ENCODE peak calls at places on chromosomes 5 and 9, in four cellular contexts. E, F, S and I are unnamed samples.

GRCh38 chr9:6413365-6414263 is 615 bp downstream of the UHRF2 start:
- DNase-seq in E (peak; percentile 41), F (peak; percentile 59), S (peak; percentile 5), I (no peak)

GRCh38 chr9:129111143-129111761 is at the start of gene PTPA:
- DNase-seq in E (peak; percentile 95), F (peak; percentile 64), S (peak; percentile 80), I (peak; percentile 87)

GRCh38 chr9:18297532-18297872 is 176.5 kb upstream of the ADAMTSL1 start:
- DNase-seq in E (peak; percentile 63), F (no peak), S (no peak), I (no peak)

GRCh38 chr5:36301858-36302603 is at the start of gene RANBP3L:
- DNase-seq in E (peak; percentile 48), F (no peak), S (no peak), I (no peak)

GRCh38 chr5:155189981-155190380 is 176.4 kb downstream of the KIF4B start:
- DNase-seq in E (no peak), F (peak; percentile 87), S (no peak), I (no peak)

GRCh38 chr9:96418920-96419690 is 935 bp upstream of the ZNF367 start:
- DNase-seq in E (peak; percentile 75), F (peak; percentile 91), S (peak; percentile 49), I (peak; percentile 74)

GRCh38 chr9:115966660-115967059 is 186.9 kb upstream of the PAPPA start:
- DNase-seq in E (no peak), F (no peak), S (no peak), I (no peak)

GRCh38 chr5:158406884-158407790 is 548.2 kb upstream of the CLINT1 start:
- DNase-seq in E (no peak), F (no peak), S (no peak), I (no peak)

GRCh38 chr9:124017064-124017928 is 5.7 kb downstream of the LHX2 start:
- DNase-seq in E (no peak), F (no peak), S (no peak), I (no peak)

GRCh38 chr9:138058181-138058580 is 180.6 kb downstream of the CACNA1B start:
- DNase-seq in E (no peak), F (no peak), S (no peak), I (no peak)

GRCh38 chr5:173709145-173709544 is 92.7 kb upstream of the BOD1 start:
- DNase-seq in E (no peak), F (no peak), S (no peak), I (no peak)

GRCh38 chr5:61301820-61302563 is 30.1 kb upstream of the ZSWIM6 start:
- DNase-seq in E (peak; percentile 60), F (no peak), S (no peak), I (no peak)

GRCh38 chr9:69946800-69947437 is 96.7 kb upstream of the MAMDC2 start:
- DNase-seq in E (no peak), F (no peak), S (no peak), I (no peak)

GRCh38 chr5:79689541-79690466 is at the start of gene CMYA5:
- DNase-seq in E (peak; percentile 56), F (no peak), S (no peak), I (no peak)

GRCh38 chr5:150197476-150197875 is 7.6 kb downstream of the SLC6A7 start:
- DNase-seq in E (no peak), F (no peak), S (no peak), I (no peak)

GRCh38 chr5:10317825-10318682 is 10.4 kb upstream of the CMBL start:
- DNase-seq in E (no peak), F (no peak), S (no peak), I (no peak)

GRCh38 chr9:134337469-134337868 is 11.2 kb downstream of the RXRA start:
- DNase-seq in E (no peak), F (no peak), S (no peak), I (no peak)

GRCh38 chr9:134243778-134244467 is 79.6 kb upstream of the RNU6ATAC start:
- DNase-seq in E (no peak), F (no peak), S (peak; percentile 70), I (no peak)